ENCODE peak calls at places on chromosomes 1 and 21, in seven cellular contexts. Z, Q, I, C, O, T and X are unnamed samples. For H3K9me3, the result is how much of the 10 kb centered on the place peaks cover.

GRCh38 chr1:11751087-11751486 is 10.9 kb upstream of the C1orf167 start:
- DNase-seq in Z (no peak), Q (no peak), I (no peak), C (no peak), O (no peak), T (no peak), X (no peak)

GRCh38 chr1:26067432-26067911 is at the start of gene TRIM63:
- DNase-seq in Z (peak), Q (no peak), I (no peak), C (peak), O (no peak), T (no peak), X (peak)

GRCh38 chr1:214666674-214667073 is 63.7 kb downstream of the CENPF start:
- DNase-seq in Z (no peak), Q (no peak), I (no peak), C (no peak), O (no peak), T (no peak), X (no peak)

GRCh38 chr1:61011514-61012263 is 70.7 kb upstream of the NFIA start:
- DNase-seq in Z (no peak), Q (no peak), I (no peak), C (no peak), O (no peak), T (no peak), X (no peak)

GRCh38 chr1:72281637-72282270 is 585 bp downstream of the NEGR1 start:
- DNase-seq in Z (no peak), Q (no peak), I (no peak), C (no peak), O (no peak), T (no peak), X (no peak)

GRCh38 chr1:111476761-111477309 is 3.1 kb downstream of the C1orf162 start:
- DNase-seq in Z (no peak), Q (no peak), I (no peak), C (no peak), O (no peak), T (no peak), X (no peak)

GRCh38 chr1:151061012-151061401 is 810 bp downstream of the MLLT11 start:
- DNase-seq in Z (no peak), Q (peak), I (no peak), C (no peak), O (no peak), T (no peak), X (no peak)

GRCh38 chr1:64956241-64956640 is 10.1 kb downstream of the JAK1 start:
- DNase-seq in Z (no peak), Q (peak), I (no peak), C (no peak), O (no peak), T (no peak), X (no peak)

GRCh38 chr1:75342799-75343198 is 208.6 kb downstream of the LHX8 start:
- DNase-seq in Z (no peak), Q (no peak), I (no peak), C (no peak), O (no peak), T (no peak), X (no peak)

GRCh38 chr21:37297364-37297763 is 30.2 kb upstream of the VPS26C start:
- DNase-seq in Z (no peak), Q (peak), I (no peak), C (no peak), O (no peak), T (no peak), X (no peak)

GRCh38 chr1:43850599-43851233 is 82.9 kb upstream of the ARTN start:
- DNase-seq in Z (no peak), Q (no peak), I (no peak), C (no peak), O (no peak), T (no peak), X (no peak)

GRCh38 chr1:200206761-200207160 is 179.3 kb downstream of the NR5A2 start:
- DNase-seq in Z (no peak), Q (peak), I (no peak), C (no peak), O (no peak), T (no peak), X (no peak)

GRCh38 chr1:30379684-30380624 is 343.4 kb downstream of the MATN1 start:
- DNase-seq in Z (peak), Q (peak), I (peak), C (no peak), O (peak), T (no peak), X (peak)

GRCh38 chr1:178004926-178005391 is 35.1 kb upstream of the SEC16B start:
- DNase-seq in Z (no peak), Q (peak), I (no peak), C (no peak), O (no peak), T (no peak), X (no peak)

GRCh38 chr1:147264158-147264768 is 21.8 kb downstream of the CHD1L start:
- DNase-seq in Z (no peak), Q (peak), I (no peak), C (no peak), O (no peak), T (no peak), X (no peak)

GRCh38 chr1:235739631-235740030 is 90.0 kb upstream of the GNG4 start:
- DNase-seq in Z (no peak), Q (no peak), I (no peak), C (no peak), O (no peak), T (no peak), X (no peak)

GRCh38 chr1:55067022-55067781 is 27.9 kb downstream of the PCSK9 start:
- DNase-seq in Z (no peak), Q (no peak), I (no peak), C (peak), O (no peak), T (no peak), X (no peak)

GRCh38 chr21:45873418-45873817 is 108.2 kb upstream of the COL6A1 start:
- DNase-seq in Z (no peak), Q (no peak), I (no peak), C (no peak), O (no peak), T (no peak), X (no peak)

GRCh38 chr1:227920896-227921295 is 26.8 kb downstream of the WNT9A start:
- DNase-seq in Z (no peak), Q (no peak), I (no peak), C (no peak), O (no peak), T (no peak), X (no peak)

GRCh38 chr1:39755965-39756659 is 15.0 kb downstream of the OXCT2 start:
- DNase-seq in Z (no peak), Q (no peak), I (no peak), C (no peak), O (no peak), T (no peak), X (no peak)

GRCh38 chr1:243394610-243395490 is 139.0 kb downstream of the SDCCAG8 start:
- DNase-seq in Z (no peak), Q (no peak), I (no peak), C (no peak), O (no peak), T (no peak), X (no peak)

GRCh38 chr1:42479621-42480020 is 16.5 kb downstream of the CCDC30 start:
- DNase-seq in Z (no peak), Q (peak), I (no peak), C (no peak), O (no peak), T (no peak), X (no peak)

GRCh38 chr21:25501996-25502665 is 105.2 kb downstream of the MRPL39 start:
- DNase-seq in Z (no peak), Q (no peak), I (no peak), C (no peak), O (no peak), T (no peak), X (no peak)

GRCh38 chr21:25503981-25504380 is 103.3 kb downstream of the MRPL39 start:
- DNase-seq in Z (no peak), Q (no peak), I (no peak), C (no peak), O (no peak), T (no peak), X (no peak)

GRCh38 chr21:25501448-25501847 is 105.8 kb downstream of the MRPL39 start:
- DNase-seq in Z (no peak), Q (no peak), I (no peak), C (no peak), O (no peak), T (no peak), X (no peak)

GRCh38 chr21:25496825-25497482 is 110.3 kb downstream of the MRPL39 start:
- DNase-seq in Z (no peak), Q (peak), I (no peak), C (no peak), O (no peak), T (no peak), X (no peak)

DNA sequence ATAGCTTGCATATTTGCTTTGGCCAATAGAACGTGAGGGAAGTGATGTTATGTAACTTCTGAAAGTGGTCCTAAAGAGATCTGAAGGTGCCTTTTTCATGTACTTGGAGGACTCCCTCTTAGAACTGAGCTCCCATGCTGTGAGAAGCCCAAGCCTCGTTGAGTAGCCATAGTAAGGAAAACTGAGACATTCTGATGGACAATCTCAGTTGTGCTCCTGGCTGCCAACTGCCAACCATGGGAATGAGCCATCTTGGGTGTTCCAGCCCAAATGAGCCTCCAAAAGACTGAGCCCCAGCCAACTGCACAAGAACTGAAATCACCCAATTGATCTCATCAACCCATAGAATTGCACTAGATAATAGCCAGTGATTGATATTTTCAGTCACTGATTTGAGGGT is 106.7 kb downstream of the MRPL39 start:
- DNase-seq in Z (no peak), Q (no peak), I (no peak), C (no peak), O (no peak), T (no peak), X (no peak)
- H3K9me3 ChIP-seq in Z (under half), Q (under half), I (under half), C (under half), O (under half), T (under half), X (under half)

DNA sequence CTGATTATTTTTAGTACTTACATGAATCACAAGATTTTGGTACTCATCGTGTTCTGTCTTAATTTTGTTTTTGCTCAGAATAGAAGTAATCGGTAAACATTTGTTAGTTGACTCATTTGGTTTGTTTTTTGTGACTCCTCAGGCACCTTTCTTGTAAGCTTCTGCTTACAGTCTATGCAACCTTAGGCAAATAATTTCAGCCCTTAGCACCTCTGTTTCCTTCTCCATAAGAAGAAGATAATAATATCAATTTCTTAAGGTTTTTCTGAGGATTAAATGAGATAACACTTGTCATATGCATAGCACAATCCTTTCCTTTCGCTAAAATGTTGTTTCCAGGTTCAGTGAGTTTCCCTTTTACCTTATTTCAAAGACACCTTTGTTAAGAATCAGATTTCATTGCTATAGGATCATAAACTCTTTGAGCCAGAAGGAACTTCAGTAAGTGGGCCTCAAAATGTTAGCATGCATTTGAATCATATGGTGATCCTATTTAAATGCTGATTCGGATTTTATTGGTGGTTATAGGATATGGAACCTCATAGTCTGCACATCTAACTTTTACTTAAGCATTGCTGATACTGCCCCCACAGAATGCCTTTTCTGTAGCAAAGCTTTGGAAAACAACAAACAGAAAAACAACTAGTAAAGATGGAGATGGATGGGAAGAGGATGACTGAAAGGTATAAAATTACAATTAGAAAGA is 272.7 kb upstream of the CACYBP start:
- DNase-seq in Z (no peak), Q (no peak), I (no peak), C (no peak), O (no peak), T (no peak), X (no peak)
- TF ChIP-seq CTCF in Z (no peak), Q (peak), I (no peak), C (no peak), O (peak), T (peak), X (no peak)

GRCh38 chr1:226890331-226891108 is 20.1 kb downstream of the PSEN2 start:
- DNase-seq in Z (no peak), Q (no peak), I (no peak), C (no peak), O (no peak), T (no peak), X (no peak)

GRCh38 chr1:226891346-226891745 is 20.9 kb downstream of the PSEN2 start:
- DNase-seq in Z (no peak), Q (no peak), I (no peak), C (no peak), O (no peak), T (no peak), X (no peak)

GRCh38 chr1:226891846-226892533 is 21.6 kb downstream of the PSEN2 start:
- DNase-seq in Z (no peak), Q (peak), I (no peak), C (no peak), O (no peak), T (no peak), X (no peak)

GRCh38 chr1:226893936-226894335 is 23.5 kb downstream of the PSEN2 start:
- DNase-seq in Z (no peak), Q (no peak), I (no peak), C (no peak), O (no peak), T (no peak), X (no peak)

DNA sequence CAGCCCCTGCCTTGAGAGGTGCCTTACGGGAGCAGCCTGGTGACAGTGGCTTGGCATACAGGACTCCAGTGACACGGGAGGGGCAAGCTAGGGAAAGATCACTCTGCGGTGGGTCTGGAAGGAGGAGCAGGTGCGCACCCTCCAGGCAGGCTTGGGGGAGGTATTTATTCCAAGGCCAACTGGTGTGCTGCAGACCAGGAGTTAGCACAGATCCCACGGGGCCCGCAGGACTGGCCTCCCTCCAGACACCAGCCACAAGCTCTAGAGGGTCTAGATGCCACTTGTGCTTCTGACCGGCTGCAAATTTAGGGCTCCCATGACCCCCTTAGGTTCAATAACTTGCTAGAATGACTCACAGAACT is 22.1 kb downstream of the PSEN2 start:
- DNase-seq in Z (no peak), Q (no peak), I (no peak), C (no peak), O (no peak), T (no peak), X (no peak)
- H3K4me3 ChIP-seq in Z (no peak), Q (no peak), I (no peak), C (no peak), O (no peak), T (no peak), X (no peak)

GRCh38 chr1:212235848-212236247 is 49.4 kb upstream of the PPP2R5A start:
- DNase-seq in Z (no peak), Q (no peak), I (no peak), C (no peak), O (no peak), T (no peak), X (no peak)

GRCh38 chr1:212232020-212232570 is 53.1 kb upstream of the PPP2R5A start:
- DNase-seq in Z (no peak), Q (no peak), I (no peak), C (no peak), O (no peak), T (no peak), X (no peak)

GRCh38 chr1:212236664-212237220 is 48.5 kb upstream of the PPP2R5A start:
- DNase-seq in Z (no peak), Q (no peak), I (no peak), C (no peak), O (no peak), T (no peak), X (no peak)

GRCh38 chr1:212233321-212233720 is 51.9 kb upstream of the PPP2R5A start:
- DNase-seq in Z (no peak), Q (no peak), I (no peak), C (no peak), O (no peak), T (no peak), X (no peak)

DNA sequence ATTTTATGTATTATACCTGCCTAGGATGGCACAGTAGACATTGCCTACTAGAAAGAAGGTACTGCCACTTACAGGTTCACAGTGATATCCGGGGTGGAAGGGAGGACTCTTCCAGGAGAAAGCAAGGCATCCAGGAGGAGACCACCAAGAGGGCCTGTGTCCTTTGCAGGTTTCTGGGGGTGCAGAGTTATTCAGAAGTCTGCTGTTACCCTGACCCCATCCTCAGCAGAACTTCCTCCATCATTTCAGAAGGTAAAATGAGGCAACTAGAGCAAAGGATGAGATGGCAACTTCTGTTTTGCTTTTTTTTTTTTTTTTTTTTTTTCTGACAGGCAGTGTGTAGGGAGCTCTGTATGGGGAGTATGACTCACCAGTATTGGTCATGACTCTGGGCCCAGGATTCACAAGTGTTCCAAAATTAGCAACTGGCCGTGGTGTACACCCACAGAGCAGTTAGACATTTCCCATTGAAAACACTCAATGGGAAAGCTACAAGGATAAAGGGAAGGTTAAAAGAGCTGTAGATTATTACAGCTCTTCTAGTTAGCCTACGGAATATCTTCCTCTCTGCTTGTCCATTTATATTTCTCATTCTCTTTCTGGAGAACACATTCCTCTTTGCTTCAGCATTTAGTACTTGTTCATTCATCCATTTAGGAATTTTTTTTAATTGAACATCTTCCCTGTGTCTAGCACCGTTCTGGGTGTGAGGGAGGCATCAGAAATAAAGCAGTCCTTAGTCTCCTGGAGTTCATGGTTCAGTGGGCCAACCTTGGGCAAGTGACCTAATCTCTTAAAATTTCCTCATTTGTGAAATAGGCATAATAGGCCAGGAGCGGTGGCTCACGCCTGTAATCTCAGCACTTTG is 50.5 kb upstream of the PPP2R5A start:
- DNase-seq in Z (peak), Q (peak), I (peak), C (peak), O (no peak), T (no peak), X (peak)
- H3K9me3 ChIP-seq in Z (under half), Q (under half), I (under half), C (under half), O (under half), T (under half), X (under half)

DNA sequence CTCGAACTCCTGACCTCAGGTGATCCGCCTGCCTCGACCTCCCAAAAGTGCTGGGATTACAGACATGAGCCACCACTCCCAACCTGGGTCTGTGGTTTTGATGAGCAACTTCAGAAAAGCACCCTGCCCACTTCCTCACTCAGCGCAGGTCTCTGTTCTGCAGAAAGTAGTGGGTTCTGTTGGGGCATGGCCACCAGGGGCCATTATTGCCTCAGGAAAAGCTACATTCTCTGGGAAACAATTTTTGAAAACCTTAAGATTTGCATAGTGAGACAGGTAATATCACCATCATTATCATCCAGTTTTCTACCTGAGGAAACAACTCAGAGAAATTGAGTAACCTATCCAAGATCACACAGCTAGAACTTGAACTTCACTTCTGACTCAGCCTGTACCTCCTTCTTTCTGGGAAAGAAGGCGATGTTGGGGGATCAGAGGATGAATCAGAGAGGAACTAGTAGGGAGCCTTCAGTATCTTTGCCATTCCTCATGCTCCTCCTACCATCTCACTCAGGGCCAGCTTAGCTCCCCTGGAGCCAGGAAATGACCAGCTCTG is 7.1 kb upstream of the NES start:
- DNase-seq in Z (no peak), Q (peak), I (no peak), C (no peak), O (no peak), T (no peak), X (no peak)
- TF ChIP-seq CTCF in Z (no peak), Q (no peak), I (no peak), C (no peak), O (no peak), T (no peak), X (no peak)